ENCODE peak calls at places on chromosomes 7 and 10, in nine cellular contexts. T is fibroblast of the conjunctiva; V is M059J; X is ovary; P is ELF-1; R is Calu3; B is activated CD4-positive, alpha-beta T cell treated with anti-CD3 and anti-CD28 coated beads, Interleukin-2, amount 10 ng/mL, durations not matched to agents 7 days and 5 days; Z is kidney glomerular epithelial cell; I is right atrium auricular region. G is an unnamed sample.

GRCh38 chr10:69866688-69867461 is 65.2 kb downstream of the COL13A1 start:
- DNase-seq in P (peak), R (peak), X (peak), T (peak), B (no peak), V (peak), Z (peak), I (peak), G (peak)

GRCh38 chr7:91347288-91347687 is 83.1 kb downstream of the FZD1 start:
- DNase-seq in R (no peak), X (no peak), B (no peak), V (peak), Z (peak), T (no peak), I (no peak), P (no peak), G (no peak)

GRCh38 chr10:55627526-55628170 is 733.4 kb downstream of the ZWINT start:
- DNase-seq in P (peak), T (no peak), V (no peak), Z (no peak), R (no peak), I (no peak), B (no peak), X (no peak), G (no peak)

GRCh38 chr10:8981277-8981676 is 926.8 kb downstream of the GATA3 start:
- DNase-seq in B (no peak), I (no peak), V (no peak), P (no peak), X (no peak), Z (no peak), R (no peak), T (no peak), G (no peak)

GRCh38 chr7:155796381-155797261 is 15.6 kb downstream of the SHH start:
- DNase-seq in V (no peak), I (no peak), T (no peak), P (peak), X (peak), Z (no peak), B (peak), R (peak), G (peak)

GRCh38 chr10:117439243-117439912 is 64.1 kb upstream of the PDZD8 start:
- DNase-seq in P (no peak), R (no peak), X (no peak), Z (peak), I (peak), V (peak), T (peak), B (no peak), G (no peak)

GRCh38 chr10:101047961-101048892 is 13.6 kb upstream of the KAZALD1 start:
- DNase-seq in I (no peak), X (no peak), Z (no peak), T (no peak), V (no peak), B (no peak), R (no peak), P (peak), G (peak)

GRCh38 chr10:21969326-21970287 is 33.9 kb downstream of the DNAJC1 start:
- DNase-seq in P (no peak), X (no peak), I (no peak), V (no peak), R (no peak), Z (no peak), B (no peak), T (no peak), G (no peak)